ENCODE peak calls at places on chromosomes 11 and 22, in six cellular contexts. F is CD4-positive, alpha-beta T cell; A is EH; C is NCI-H2081; V is fibroblast of pulmonary artery; W is HCEC 1CT. R is an unnamed sample.

GRCh38 chr11:74367881-74368280 is 30.4 kb downstream of the PGM2L1 start:
- DNase-seq in C (no peak), F (no peak), W (no peak), A (no peak), V (no peak), R (no peak)

GRCh38 chr11:78313181-78313788 is 104.3 kb downstream of the GAB2 start:
- DNase-seq in A (peak; percentile 68), V (peak; percentile 83), W (peak; percentile 89), C (peak; percentile 83), F (no peak), R (peak; percentile 54)

GRCh38 chr11:17598700-17599459 is 51.8 kb downstream of the OTOG start:
- DNase-seq in A (peak; percentile 61), F (peak; percentile 56), V (peak; percentile 66), W (peak; percentile 42), C (peak; percentile 53), R (peak; percentile 71)

GRCh38 chr11:13663631-13664071 is 4.8 kb upstream of the FAR1 start:
- DNase-seq in V (peak; percentile 42), W (no peak), F (no peak), C (no peak), A (peak; percentile 21), R (peak; percentile 51)

GRCh38 chr11:117089685-117090084 is 8.5 kb downstream of the SIK3 start:
- DNase-seq in A (no peak), C (no peak), V (no peak), W (no peak), F (no peak), R (no peak)

GRCh38 chr11:293852-294661 is 5.1 kb downstream of the PGGHG start:
- DNase-seq in W (no peak), F (no peak), C (no peak), V (no peak), A (no peak), R (no peak)

GRCh38 chr11:66126808-66127555 is 56.9 kb downstream of the PACS1 start:
- DNase-seq in W (no peak), F (peak; percentile 54), V (peak; percentile 83), C (no peak), A (peak; percentile 87), R (peak; percentile 73)

GRCh38 chr22:30922151-30922611 is 46.4 kb downstream of the MORC2 start:
- DNase-seq in V (peak; percentile 66), A (peak; percentile 40), F (peak; percentile 69), C (no peak), W (no peak), R (peak; percentile 18)

GRCh38 chr11:77793972-77794371 is 26.6 kb downstream of the RSF1 start:
- DNase-seq in A (no peak), C (no peak), V (no peak), F (no peak), W (no peak), R (no peak)

GRCh38 chr22:49575703-49576081 is 252.0 kb downstream of the BRD1 start:
- DNase-seq in C (no peak), W (no peak), A (no peak), V (no peak), F (no peak), R (no peak)